ENCODE peak calls at places on chromosomes 13 and 19, in nine cellular contexts. F, H, A, G, D, R, Z, Q and I are unnamed samples.

GRCh38 chr13:76723551-76724232 is 162.5 kb downstream of the KCTD12 start:
- DNase-seq in F (no peak), H (no peak), A (no peak), G (no peak), D (peak; percentile 37), R (peak; percentile 35), Z (peak; percentile 82), Q (no peak), I (no peak)

GRCh38 chr19:11963566-11964355 is 1.1 kb upstream of the ZNF763 start:
- DNase-seq in F (peak; percentile 67), H (peak; percentile 62), A (peak; percentile 75), G (peak; percentile 56), D (no peak), R (peak; percentile 71), Z (peak; percentile 85), Q (peak; percentile 87), I (peak; percentile 68)

GRCh38 chr13:85303630-85304029 is 495.6 kb downstream of the SLITRK6 start:
- DNase-seq in F (no peak), H (no peak), A (no peak), G (no peak), D (no peak), R (no peak), Z (no peak), Q (no peak), I (no peak)

GRCh38 chr13:92959790-92960189 is 266.8 kb upstream of the GPC6 start:
- DNase-seq in F (no peak), H (no peak), A (no peak), G (no peak), D (no peak), R (no peak), Z (no peak), Q (no peak), I (no peak)

GRCh38 chr13:73872397-73872796 is 261.8 kb downstream of the KLF12 start:
- DNase-seq in F (no peak), H (no peak), A (no peak), G (no peak), D (no peak), R (no peak), Z (no peak), Q (no peak), I (no peak)

GRCh38 chr19:15260939-15261338 is 28.7 kb upstream of the EPHX3 start:
- DNase-seq in F (no peak), H (no peak), A (no peak), G (no peak), D (no peak), R (no peak), Z (no peak), Q (no peak), I (no peak)

GRCh38 chr13:49240017-49240416 is 7.7 kb upstream of the CDADC1 start:
- DNase-seq in F (no peak), H (no peak), A (no peak), G (no peak), D (no peak), R (peak; percentile 16), Z (peak; percentile 45), Q (no peak), I (peak; percentile 40)

GRCh38 chr13:31485183-31485582 is 254.1 kb upstream of the RXFP2 start:
- DNase-seq in F (no peak), H (no peak), A (no peak), G (no peak), D (no peak), R (no peak), Z (peak; percentile 55), Q (no peak), I (no peak)

GRCh38 chr13:18943721-18944391 is 237.8 kb downstream of the TUBA3C start:
- DNase-seq in F (no peak), H (no peak), A (no peak), G (no peak), D (no peak), R (no peak), Z (no peak), Q (no peak), I (no peak)

GRCh38 chr13:111458739-111459138 is 138.3 kb downstream of the TEX29 start:
- DNase-seq in F (no peak), H (no peak), A (no peak), G (no peak), D (no peak), R (no peak), Z (no peak), Q (no peak), I (no peak)

GRCh38 chr13:99436013-99436412 is 65.3 kb upstream of the TM9SF2 start:
- DNase-seq in F (no peak), H (no peak), A (no peak), G (no peak), D (no peak), R (no peak), Z (no peak), Q (no peak), I (no peak)

GRCh38 chr13:60335531-60335930 is 61.5 kb upstream of the TDRD3 start:
- DNase-seq in F (no peak), H (no peak), A (no peak), G (no peak), D (no peak), R (no peak), Z (peak; percentile 27), Q (no peak), I (no peak)

GRCh38 chr13:27928805-27929753 is 9.3 kb downstream of the PDX1 start:
- DNase-seq in F (no peak), H (no peak), A (no peak), G (no peak), D (no peak), R (no peak), Z (no peak), Q (no peak), I (no peak)

GRCh38 chr13:86087241-86087640 is 288.0 kb upstream of the SLITRK6 start:
- DNase-seq in F (no peak), H (no peak), A (no peak), G (no peak), D (no peak), R (no peak), Z (no peak), Q (no peak), I (no peak)

GRCh38 chr19:36916991-36917390 is 859 bp downstream of the ZNF568 start:
- DNase-seq in F (no peak), H (no peak), A (no peak), G (peak; percentile 9), D (no peak), R (no peak), Z (peak; percentile 46), Q (no peak), I (no peak)

GRCh38 chr19:30881986-30882385 is 467.2 kb downstream of the TSHZ3 start:
- DNase-seq in F (no peak), H (no peak), A (no peak), G (no peak), D (no peak), R (no peak), Z (no peak), Q (no peak), I (no peak)

GRCh38 chr13:110565296-110565695 is 3.8 kb upstream of the RAB20 start:
- DNase-seq in F (no peak), H (no peak), A (no peak), G (no peak), D (no peak), R (no peak), Z (no peak), Q (no peak), I (no peak)

GRCh38 chr19:55068803-55069136 is 5.8 kb upstream of the RDH13 start:
- DNase-seq in F (no peak), H (no peak), A (no peak), G (no peak), D (no peak), R (no peak), Z (no peak), Q (no peak), I (no peak)
- H3K27me3 ChIP-seq in F (peaks cover 59% of the 10 kb centered on the region), H (peaks cover 16% of the 10 kb centered on the region), A (peaks cover 27% of the 10 kb centered on the region), G (no peaks in the 10 kb centered on the region), D (peaks cover 35% of the 10 kb centered on the region), R (no peaks in the 10 kb centered on the region), Z (peaks cover 72% of the 10 kb centered on the region), Q (peaks cover 9% of the 10 kb centered on the region), I (peaks cover 11% of the 10 kb centered on the region)

DNA sequence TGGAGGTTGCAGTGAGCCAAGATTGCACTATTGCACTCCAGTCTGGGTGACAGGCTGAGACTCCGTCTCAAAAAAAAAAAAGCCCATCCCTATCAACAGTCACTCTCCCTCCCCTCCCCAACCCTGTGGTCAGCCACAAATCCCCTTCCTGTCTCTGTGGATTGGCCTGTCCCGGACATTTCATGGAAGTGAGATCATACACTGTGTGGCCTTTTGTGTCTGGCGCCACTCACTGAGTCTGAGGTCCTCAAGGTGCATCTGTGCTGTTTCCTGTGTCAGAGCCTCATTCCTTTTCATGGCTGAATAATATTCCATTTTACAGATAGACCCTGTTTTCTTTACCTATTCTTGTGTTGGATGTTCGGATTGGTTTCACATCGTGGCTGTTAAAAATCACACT is 149.5 kb downstream of the PTPRS start:
- DNase-seq in F (no peak), H (no peak), A (no peak), G (no peak), D (no peak), R (no peak), Z (no peak), Q (no peak), I (no peak)
- H3K27me3 ChIP-seq in F (no peaks in the 10 kb centered on the region), H (no peaks in the 10 kb centered on the region), A (no peaks in the 10 kb centered on the region), G (no peaks in the 10 kb centered on the region), D (no peaks in the 10 kb centered on the region), R (no peaks in the 10 kb centered on the region), Z (no peaks in the 10 kb centered on the region), Q (no peaks in the 10 kb centered on the region), I (no peaks in the 10 kb centered on the region)

GRCh38 chr13:36131215-36131930 is at the start of gene DCLK1:
- DNase-seq in F (no peak), H (no peak), A (peak; percentile 76), G (no peak), D (no peak), R (peak; percentile 24), Z (peak; percentile 65), Q (peak; percentile 45), I (no peak)
- H3K27me3 ChIP-seq in F (peaks cover 27% of the 10 kb centered on the region), H (peaks cover 5% of the 10 kb centered on the region), A (no peaks in the 10 kb centered on the region), G (no peaks in the 10 kb centered on the region), D (peaks cover 9% of the 10 kb centered on the region), R (no peaks in the 10 kb centered on the region), Z (peaks cover 74% of the 10 kb centered on the region), Q (peaks cover 8% of the 10 kb centered on the region), I (no peaks in the 10 kb centered on the region)

DNA sequence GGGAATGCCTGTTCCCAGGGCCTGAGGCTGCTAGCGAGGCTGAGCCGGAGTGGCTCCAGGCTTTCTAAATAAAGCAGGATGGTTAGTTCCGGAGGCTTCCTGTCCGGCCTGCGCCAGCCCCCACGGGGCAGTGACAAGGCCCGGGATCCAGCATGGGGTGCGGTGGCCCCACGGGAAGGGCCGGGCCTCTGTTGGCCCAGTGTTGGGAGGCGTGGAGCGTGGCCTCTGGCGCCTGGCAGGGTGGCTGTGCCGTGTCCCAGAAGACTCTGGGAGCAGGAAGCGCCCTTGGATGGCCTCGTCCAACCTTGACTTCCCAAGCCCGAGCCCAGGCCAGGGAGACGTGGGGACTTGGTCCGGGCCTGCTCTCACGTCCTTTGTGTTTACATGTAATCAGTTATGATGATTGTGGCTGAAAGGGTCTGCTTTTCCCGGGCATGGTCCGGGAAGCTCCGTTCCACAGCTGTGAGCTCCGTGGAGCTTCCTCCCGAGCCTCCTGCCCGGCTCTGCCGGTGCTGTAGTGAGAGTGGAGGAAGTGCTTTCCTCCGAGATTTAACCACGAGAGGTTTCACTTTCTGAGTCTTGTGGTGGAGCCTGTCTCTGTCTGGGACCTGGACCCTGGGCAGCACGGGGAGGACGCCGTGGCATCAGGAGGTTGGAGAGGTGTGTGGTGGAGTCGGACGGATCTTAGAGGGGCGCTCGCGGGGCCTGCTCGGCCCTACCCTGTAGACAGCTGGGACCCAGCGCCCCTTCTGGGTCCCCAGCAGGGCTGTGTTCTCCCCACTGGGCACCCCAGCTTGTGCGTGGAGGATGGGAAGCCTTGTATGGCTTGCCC is 4.6 kb downstream of the GNA11 start:
- DNase-seq in F (no peak), H (no peak), A (peak; percentile 48), G (peak; percentile 24), D (no peak), R (peak; percentile 63), Z (peak; percentile 26), Q (peak; percentile 61), I (no peak)
- H3K27me3 ChIP-seq in F (peaks cover 3% of the 10 kb centered on the region), H (no peaks in the 10 kb centered on the region), A (no peaks in the 10 kb centered on the region), G (no peaks in the 10 kb centered on the region), D (no peaks in the 10 kb centered on the region), R (no peaks in the 10 kb centered on the region), Z (no peaks in the 10 kb centered on the region), Q (no peaks in the 10 kb centered on the region), I (peaks cover 6% of the 10 kb centered on the region)